ENCODE peak calls at places on chromosomes 2 and 18, in five cellular contexts. Z is GM13977, C is stomach, V is nucleus accumbens, I is skeletal muscle cell. O is an unnamed sample.

GRCh38 chr18:36187138-36187825 is at the start of gene MOCOS:
- DNase-seq in Z (peak; percentile 84), C (peak; percentile 89), V (no peak), I (no peak), O (no peak)

GRCh38 chr18:22613788-22614187 is 196.1 kb upstream of the CTAGE1 start:
- DNase-seq in Z (no peak), C (no peak), V (no peak), I (no peak), O (no peak)

GRCh38 chr2:58035352-58035751 is 11.3 kb upstream of the VRK2 start:
- DNase-seq in Z (no peak), C (no peak), V (no peak), I (no peak), O (no peak)

GRCh38 chr18:79975043-79975442 is 10.6 kb downstream of the HSBP1L1 start:
- DNase-seq in Z (no peak), C (no peak), V (no peak), I (no peak), O (no peak)

GRCh38 chr2:212330263-212330662 is 208.3 kb downstream of the ERBB4 start:
- DNase-seq in Z (no peak), C (peak; percentile 25), V (peak; percentile 1), I (no peak), O (no peak)

GRCh38 chr2:29850794-29851193 is 70.6 kb downstream of the ALK start:
- DNase-seq in Z (no peak), C (no peak), V (no peak), I (no peak), O (no peak)

GRCh38 chr2:162258169-162258568 is 14.9 kb upstream of the FAP start:
- DNase-seq in Z (no peak), C (no peak), V (no peak), I (no peak), O (no peak)

GRCh38 chr2:33420726-33421125 is 55.7 kb upstream of the RASGRP3 start:
- DNase-seq in Z (no peak), C (no peak), V (no peak), I (no peak), O (no peak)

O was measured in GM12864.